ENCODE peak calls at places on chromosomes 16 and 17, in four cellular contexts. S is activated naive CD4-positive, alpha-beta T cell; W is PC-3; G is endothelial cell of umbilical vein. Q is an unnamed sample.

GRCh38 chr17:20302191-20302917 is 165.0 kb downstream of the LGALS9B start:
- DNase-seq in S (no peak), G (no peak), W (no peak), Q (no peak)

GRCh38 chr17:56890906-56891674 is 22.8 kb downstream of the TRIM25 start:
- DNase-seq in G (no peak), S (no peak), W (no peak), Q (no peak)

GRCh38 chr16:75593308-75593707 is 27.1 kb downstream of the GABARAPL2 start:
- DNase-seq in G (no peak), S (no peak), W (no peak), Q (no peak)

GRCh38 chr17:66920965-66921364 is 43.5 kb upstream of the CACNG4 start:
- DNase-seq in G (no peak), S (no peak), W (no peak), Q (no peak)

GRCh38 chr16:667780-668518 is at the start of gene RHOT2:
- DNase-seq in W (peak; percentile 86), S (peak; percentile 73), G (peak; percentile 86), Q (peak; percentile 94)

GRCh38 chr16:31333686-31334649 is 21.0 kb upstream of the ITGAX start:
- DNase-seq in G (no peak), S (no peak), W (peak; percentile 29), Q (peak; percentile 62)

GRCh38 chr17:30229012-30229411 is 6.5 kb downstream of the SLC6A4 start:
- DNase-seq in G (no peak), W (no peak), S (no peak), Q (no peak)

GRCh38 chr17:68036304-68037147 is 991 bp downstream of the KPNA2 start:
- DNase-seq in W (no peak), S (no peak), G (no peak), Q (no peak)

GRCh38 chr17:2093349-2093748 is 38.4 kb downstream of the HIC1 start:
- DNase-seq in G (no peak), W (no peak), S (no peak), Q (no peak)

GRCh38 chr16:68264128-68265077 is at the start of gene SLC7A6:
- DNase-seq in W (peak; percentile 74), G (peak; percentile 78), S (peak; percentile 58), Q (peak; percentile 90)

GRCh38 chr16:26614102-26614864 is 452.4 kb upstream of the C16orf82 start:
- DNase-seq in W (no peak), G (no peak), S (no peak), Q (no peak)

Q was measured in GM10248.